ENCODE peak calls at places on chromosomes 5 and 9, in eight cellular contexts. V is choroid plexus epithelial cell, F is OCI-LY7, C is astrocyte, D is skeletal muscle cell, W is cardiac muscle cell, M is Caco-2, H is Peyer's patch. B is an unnamed sample.
A peak's percentile ranks its signal among the peaks of the same experiment; 100 is the strongest.

GRCh38 chr9:87569008-87569908 is 71.6 kb downstream of the DAPK1 start:
- DNase-seq in V (peak; percentile 34), F (peak; percentile 26), C (peak; percentile 66), D (no peak), W (peak; percentile 76), M (peak; percentile 20), H (peak; percentile 87), B (no peak)

GRCh38 chr5:10507575-10508024 is 56.3 kb upstream of the ANKRD33B start:
- DNase-seq in V (no peak), F (no peak), C (peak; percentile 38), D (peak; percentile 60), W (peak; percentile 22), M (peak; percentile 59), H (no peak), B (no peak)

GRCh38 chr5:33745101-33745770 is 146.6 kb downstream of the ADAMTS12 start:
- DNase-seq in V (no peak), F (no peak), C (no peak), D (no peak), W (no peak), M (no peak), H (no peak), B (no peak)

GRCh38 chr9:130215341-130216119 is 43.3 kb downstream of the NCS1 start:
- DNase-seq in V (peak; percentile 42), F (no peak), C (peak; percentile 70), D (no peak), W (no peak), M (no peak), H (no peak), B (no peak)

GRCh38 chr5:154203798-154204578 is 13.5 kb downstream of the GALNT10 start:
- DNase-seq in V (no peak), F (no peak), C (no peak), D (no peak), W (no peak), M (no peak), H (no peak), B (no peak)

GRCh38 chr5:154254886-154255285 is 64.4 kb downstream of the GALNT10 start:
- DNase-seq in V (no peak), F (no peak), C (no peak), D (no peak), W (no peak), M (no peak), H (peak; percentile 60), B (no peak)

GRCh38 chr5:169895876-169896275 is 84.4 kb downstream of the INSYN2B start:
- DNase-seq in V (peak; percentile 51), F (no peak), C (no peak), D (no peak), W (no peak), M (no peak), H (no peak), B (no peak)

GRCh38 chr5:68387107-68387506 is 171.6 kb downstream of the PIK3R1 start:
- DNase-seq in V (no peak), F (no peak), C (no peak), D (no peak), W (no peak), M (no peak), H (no peak), B (no peak)

GRCh38 chr5:172046613-172047012 is 40.2 kb upstream of the FBXW11 start:
- DNase-seq in V (no peak), F (no peak), C (no peak), D (no peak), W (no peak), M (no peak), H (no peak), B (no peak)

GRCh38 chr9:136745389-136746218 is 2.7 kb downstream of the LCN6 start:
- DNase-seq in V (no peak), F (no peak), C (no peak), D (no peak), W (no peak), M (no peak), H (no peak), B (no peak)

GRCh38 chr5:59685806-59686205 is 207.7 kb downstream of the PDE4D start:
- DNase-seq in V (peak; percentile 58), F (peak; percentile 24), C (peak; percentile 75), D (no peak), W (no peak), M (no peak), H (no peak), B (no peak)

GRCh38 chr5:169343761-169344160 is 42.8 kb upstream of the SLIT3 start:
- DNase-seq in V (no peak), F (no peak), C (no peak), D (no peak), W (no peak), M (no peak), H (no peak), B (peak; percentile 51)

GRCh38 chr9:91802391-91802790 is 147.6 kb downstream of the ROR2 start:
- DNase-seq in V (peak; percentile 43), F (no peak), C (no peak), D (no peak), W (no peak), M (no peak), H (no peak), B (no peak)

GRCh38 chr5:140648132-140648432 is 453 bp downstream of the IK start:
- DNase-seq in V (no peak), F (no peak), C (no peak), D (no peak), W (no peak), M (no peak), H (no peak), B (no peak)

GRCh38 chr9:109766351-109766750 is 13.6 kb upstream of the PALM2AKAP2 start:
- DNase-seq in V (peak; percentile 74), F (no peak), C (peak; percentile 91), D (peak; percentile 86), W (no peak), M (no peak), H (no peak), B (peak; percentile 98)

GRCh38 chr9:34550016-34550680 is 27.4 kb upstream of the ENHO start:
- DNase-seq in V (no peak), F (no peak), C (no peak), D (no peak), W (no peak), M (no peak), H (peak; percentile 28), B (no peak)

GRCh38 chr5:78527054-78527884 is 121.3 kb downstream of the LHFPL2 start:
- DNase-seq in V (peak; percentile 97), F (no peak), C (peak; percentile 96), D (peak; percentile 78), W (peak; percentile 60), M (no peak), H (peak; percentile 74), B (peak; percentile 96)

DNA sequence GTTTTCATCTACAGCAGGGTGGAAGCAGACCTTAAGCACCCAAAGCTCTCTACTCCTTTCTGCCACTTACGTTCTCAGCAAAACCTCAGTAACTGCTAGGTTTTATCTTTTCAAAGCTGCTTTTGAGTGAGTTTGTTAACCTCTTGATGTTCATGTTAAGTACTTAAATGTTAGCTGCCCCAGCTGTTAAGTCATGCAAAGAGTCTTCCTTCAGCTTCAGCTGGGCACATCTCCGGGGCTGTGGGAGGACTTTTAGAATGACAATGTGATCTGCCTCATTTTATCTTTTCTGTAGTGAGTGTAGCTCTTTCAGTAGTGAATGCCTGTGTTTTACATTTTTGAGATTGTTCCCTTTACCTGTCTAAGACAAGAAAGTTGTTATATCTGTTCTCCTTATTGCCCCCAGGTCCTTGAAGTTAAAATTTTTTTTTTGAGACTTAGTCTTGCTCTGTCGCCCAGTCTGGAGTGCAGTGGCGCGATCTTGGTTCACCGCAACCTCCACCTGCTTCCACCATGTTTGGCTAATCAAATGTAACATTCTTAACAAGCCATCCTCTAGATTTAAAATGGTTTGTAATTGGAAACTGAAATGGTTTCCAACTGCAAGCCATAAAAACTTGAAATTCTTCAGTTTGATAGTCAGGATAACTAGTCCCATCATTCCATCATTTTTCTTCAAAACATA is 19.6 kb downstream of the KDM4C start:
- DNase-seq in V (no peak), F (no peak), C (no peak), D (no peak), W (peak; percentile 52), M (no peak), H (no peak), B (no peak)
- H3K4me3 ChIP-seq in V (no peak overlapping the region), F (no peak overlapping the region), C (no peak overlapping the region), D (no peak overlapping the region), W (no peak overlapping the region), M (no peak overlapping the region), H (no peak overlapping the region), B (no peak overlapping the region)

GRCh38 chr5:44708611-44709010 is 100.1 kb upstream of the MRPS30 start:
- DNase-seq in V (no peak), F (no peak), C (no peak), D (no peak), W (no peak), M (no peak), H (no peak), B (no peak)

DNA sequence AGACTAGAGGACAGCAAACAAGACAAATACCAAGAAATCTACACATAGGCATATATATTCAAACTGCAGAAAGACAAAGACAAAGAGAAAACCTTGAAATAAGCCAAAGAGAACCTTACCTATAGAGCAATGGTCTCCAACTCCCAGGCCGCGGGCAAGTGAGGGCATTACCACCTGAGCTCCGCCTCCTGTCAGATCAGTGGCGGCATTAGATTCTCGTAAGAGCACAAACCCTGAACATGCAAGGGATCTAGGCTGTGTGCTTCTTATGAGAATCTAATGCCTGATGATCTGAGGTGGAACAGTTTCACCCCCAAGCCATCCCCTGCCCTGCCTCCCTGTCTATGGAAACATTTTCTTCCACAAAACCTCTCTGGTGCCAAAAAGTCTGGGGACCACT is 101.0 kb upstream of the MRPS30 start:
- DNase-seq in V (no peak), F (no peak), C (no peak), D (no peak), W (no peak), M (no peak), H (no peak), B (no peak)
- H3K4me3 ChIP-seq in V (no peak overlapping the region), F (no peak overlapping the region), C (no peak overlapping the region), D (no peak overlapping the region), W (no peak overlapping the region), M (no peak overlapping the region), H (no peak overlapping the region), B (no peak overlapping the region)

GRCh38 chr5:16937503-16938161 is 1.5 kb upstream of the MYO10 start:
- DNase-seq in V (no peak), F (no peak), C (no peak), D (no peak), W (no peak), M (no peak), H (no peak), B (no peak)
- H3K4me3 ChIP-seq in V (no peak overlapping the region), F (no peak overlapping the region), C (no peak overlapping the region), D (no peak overlapping the region), W (no peak overlapping the region), M (peak overlapping the region; percentile 68), H (no peak overlapping the region), B (no peak overlapping the region)

GRCh38 chr9:96854073-96854876 is at the start of gene ZNF782:
- DNase-seq in V (peak; percentile 95), F (peak; percentile 92), C (peak; percentile 86), D (peak; percentile 76), W (peak; percentile 97), M (peak; percentile 93), H (peak; percentile 96), B (peak; percentile 88)

GRCh38 chr9:96853711-96854072 is 622 bp downstream of the ZNF782 start:
- DNase-seq in V (peak; percentile 15), F (peak; percentile 46), C (no peak), D (no peak), W (no peak), M (no peak), H (no peak), B (peak; percentile 16)

GRCh38 chr9:96856363-96857286 is 2.3 kb upstream of the ZNF782 start:
- DNase-seq in V (peak; percentile 85), F (peak; percentile 76), C (peak; percentile 46), D (no peak), W (peak; percentile 78), M (peak; percentile 81), H (peak; percentile 84), B (peak; percentile 62)

GRCh38 chr9:96854877-96855273 is 561 bp upstream of the ZNF782 start:
- DNase-seq in V (no peak), F (no peak), C (no peak), D (no peak), W (no peak), M (no peak), H (no peak), B (no peak)

GRCh38 chr9:96852676-96853075 is 1.6 kb downstream of the ZNF782 start:
- DNase-seq in V (no peak), F (no peak), C (peak; percentile 29), D (no peak), W (no peak), M (no peak), H (no peak), B (peak; percentile 8)
- H3K4me3 ChIP-seq in V (no peak overlapping the region), F (peak overlapping the region; percentile 90), C (peak overlapping the region; percentile 82), D (no peak overlapping the region), W (no peak overlapping the region), M (peak overlapping the region; percentile 72), H (no peak overlapping the region), B (no peak overlapping the region)

B was measured in bronchial epithelial cell.